ENCODE peak calls at places on chromosomes 13 and 19, in six cellular contexts. P is AG04450, W is NB4, K is fibroblast of lung, O is stomach, G is heart left ventricle. V is an unnamed sample.

GRCh38 chr13:99208185-99208584 is 7.5 kb downstream of the UBAC2 start:
- DNase-seq in P (no peak), W (no peak), K (no peak), O (no peak), G (no peak), V (no peak)

GRCh38 chr13:62302341-62302740 is 886.7 kb upstream of the PCDH20 start:
- DNase-seq in P (no peak), W (no peak), K (no peak), O (no peak), G (no peak), V (no peak)

GRCh38 chr19:11164879-11165406 is 9.4 kb upstream of the SPC24 start:
- DNase-seq in P (no peak), W (no peak), K (peak), O (peak), G (peak), V (no peak)

GRCh38 chr13:36888645-36889044 is 31.4 kb downstream of the SMAD9 start:
- DNase-seq in P (no peak), W (no peak), K (peak), O (no peak), G (no peak), V (no peak)

GRCh38 chr19:3364501-3364858 is 1.9 kb upstream of the NFIC start:
- DNase-seq in P (no peak), W (no peak), K (no peak), O (no peak), G (no peak), V (no peak)

GRCh38 chr13:65642301-65642700 is 1587.8 kb downstream of the PCDH9 start:
- DNase-seq in P (no peak), W (no peak), K (no peak), O (no peak), G (no peak), V (no peak)

GRCh38 chr19:6402058-6402457 is 9.1 kb upstream of the GTF2F1 start:
- DNase-seq in P (no peak), W (no peak), K (no peak), O (no peak), G (no peak), V (no peak)

GRCh38 chr13:76729690-76730089 is 156.5 kb downstream of the KCTD12 start:
- DNase-seq in P (no peak), W (no peak), K (no peak), O (no peak), G (no peak), V (no peak)

GRCh38 chr13:61795580-61795979 is 379.9 kb upstream of the PCDH20 start:
- DNase-seq in P (no peak), W (no peak), K (no peak), O (no peak), G (no peak), V (no peak)

GRCh38 chr13:98228661-98229349 is 51.7 kb upstream of the RNF113B start:
- DNase-seq in P (no peak), W (no peak), K (peak), O (no peak), G (no peak), V (no peak)

GRCh38 chr13:113792236-113792770 is 33.3 kb downstream of the TMEM255B start:
- DNase-seq in P (no peak), W (no peak), K (no peak), O (no peak), G (no peak), V (no peak)

GRCh38 chr19:7911509-7912143 is 3.0 kb upstream of the TGFBR3L start:
- DNase-seq in P (no peak), W (no peak), K (no peak), O (no peak), G (no peak), V (no peak)

GRCh38 chr13:49410477-49410876 is 33.4 kb downstream of the CAB39L start:
- DNase-seq in P (no peak), W (no peak), K (no peak), O (no peak), G (no peak), V (no peak)

GRCh38 chr13:49655906-49656305 is 27.6 kb downstream of the ARL11 start:
- DNase-seq in P (no peak), W (no peak), K (peak), O (no peak), G (no peak), V (no peak)

GRCh38 chr13:31781064-31781463 is 41.7 kb downstream of the RXFP2 start:
- DNase-seq in P (no peak), W (no peak), K (peak), O (no peak), G (no peak), V (no peak)

DNA sequence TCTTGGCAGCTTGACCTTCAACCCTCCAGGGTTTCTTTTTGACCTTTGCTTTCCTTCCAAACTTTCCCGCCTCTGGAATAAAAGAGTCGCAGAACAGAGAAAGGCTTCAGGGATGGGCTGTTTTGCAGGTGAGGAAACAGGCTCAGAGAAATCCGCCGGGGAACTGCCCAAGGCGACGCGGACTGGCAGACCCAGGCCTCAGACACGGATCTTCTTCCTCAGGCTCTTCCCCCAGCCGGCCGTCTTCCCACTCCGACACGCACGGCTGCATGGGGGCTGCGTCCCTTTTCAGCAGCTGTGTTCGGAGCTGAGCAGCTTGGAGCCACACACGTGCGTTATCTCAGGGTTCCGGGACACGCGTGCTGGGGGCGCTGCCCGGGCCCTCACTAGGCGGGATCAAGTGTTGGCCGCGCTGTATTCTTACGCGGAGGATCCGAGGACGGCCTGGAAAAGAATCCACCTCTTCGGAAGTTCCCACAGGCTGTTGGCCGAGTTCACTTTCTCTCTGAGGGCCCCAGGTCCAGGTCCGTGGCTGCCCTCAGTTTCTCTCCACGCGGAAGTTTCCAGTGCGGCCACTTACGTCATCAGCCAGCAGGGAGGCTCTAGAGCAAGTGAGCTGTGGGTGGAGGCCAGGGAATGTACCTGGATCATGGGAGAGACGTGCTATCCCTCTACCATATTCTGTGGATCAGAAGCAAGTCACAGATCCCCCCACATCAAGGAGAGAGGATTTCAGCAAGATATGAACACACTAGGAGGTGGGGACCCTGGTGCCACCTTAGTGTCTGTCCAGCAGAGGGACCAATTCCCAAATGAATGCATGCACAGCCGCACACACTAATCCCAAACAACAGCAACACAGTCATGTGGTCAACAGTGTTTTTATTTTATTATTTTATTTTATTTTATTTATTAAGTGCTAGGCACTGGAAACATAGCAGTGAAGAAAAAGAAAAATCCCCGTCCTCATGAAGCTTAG is 100.4 kb downstream of the ING1 start:
- DNase-seq in P (no peak), W (no peak), K (no peak), O (no peak), G (no peak), V (peak)
- TF ChIP-seq CTCF in P (no peak), W (peak), K (no peak), O (no peak), G (no peak), V (peak)

GRCh38 chr19:58555920-58556632 is 1.2 kb upstream of the CHMP2A start:
- DNase-seq in P (no peak), W (peak), K (no peak), O (no peak), G (peak), V (no peak)

GRCh38 chr19:58556633-58557252 is 1.7 kb downstream of the UBE2M start:
- DNase-seq in P (no peak), W (peak), K (no peak), O (no peak), G (no peak), V (no peak)

GRCh38 chr19:58558066-58558622 is at the start of gene UBE2M:
- DNase-seq in P (no peak), W (peak), K (peak), O (peak), G (peak), V (peak)

GRCh38 chr19:58558623-58559274 is 338 bp upstream of the UBE2M start:
- DNase-seq in P (peak), W (peak), K (peak), O (peak), G (peak), V (peak)

GRCh38 chr19:58557253-58558065 is 952 bp downstream of the UBE2M start:
- DNase-seq in P (no peak), W (peak), K (no peak), O (no peak), G (peak), V (no peak)
- H3K4me3 ChIP-seq in P (peak), W (peak), K (peak), O (peak), G (peak), V (peak)

DNA sequence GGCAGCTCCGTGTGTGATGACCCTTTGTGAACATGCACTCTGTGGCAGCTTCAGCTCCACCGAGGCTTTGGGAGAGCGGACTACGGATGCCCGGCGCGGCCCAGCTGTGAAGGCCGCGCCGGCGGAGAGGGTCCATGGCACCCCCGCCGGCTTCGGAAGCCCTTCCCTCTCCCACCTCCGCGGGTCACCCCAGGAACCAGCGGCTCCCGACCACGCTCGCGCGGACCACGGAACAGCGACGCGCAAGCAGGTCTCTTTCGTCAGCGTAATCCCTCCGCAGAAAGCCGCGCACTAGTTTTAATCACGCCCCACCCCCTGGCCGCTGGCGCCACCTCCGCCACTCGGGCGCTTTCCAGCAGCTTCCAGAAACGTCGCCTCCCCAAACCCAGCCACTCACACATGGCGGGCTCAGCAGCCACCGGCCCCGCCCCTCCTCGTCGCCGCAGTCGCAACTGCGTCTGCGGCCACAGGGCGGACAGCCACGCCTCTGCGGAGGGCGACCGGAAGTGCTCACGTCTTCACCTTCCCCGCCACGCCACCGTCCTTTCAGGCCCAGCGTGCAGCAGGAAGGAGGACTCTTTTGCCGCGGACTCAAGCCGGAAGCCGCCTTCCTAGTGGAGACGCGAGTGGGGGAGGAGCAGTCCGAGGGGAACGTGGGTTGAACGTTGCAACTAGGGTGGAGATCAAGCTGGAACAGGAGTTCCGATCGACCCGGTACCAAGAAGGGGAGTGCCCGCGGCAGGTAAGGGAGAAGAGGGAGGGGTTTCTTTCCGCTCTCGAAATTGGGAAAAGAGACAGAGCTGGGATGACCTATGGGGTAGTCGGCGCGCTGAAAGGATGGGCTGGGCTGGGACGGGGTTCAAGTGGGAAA is at the start of gene USPL1:
- DNase-seq in P (peak), W (peak), K (peak), O (peak), G (peak), V (peak)
- TF ChIP-seq CTCF in P (peak), W (no peak), K (no peak), O (no peak), G (peak), V (no peak)

DNA sequence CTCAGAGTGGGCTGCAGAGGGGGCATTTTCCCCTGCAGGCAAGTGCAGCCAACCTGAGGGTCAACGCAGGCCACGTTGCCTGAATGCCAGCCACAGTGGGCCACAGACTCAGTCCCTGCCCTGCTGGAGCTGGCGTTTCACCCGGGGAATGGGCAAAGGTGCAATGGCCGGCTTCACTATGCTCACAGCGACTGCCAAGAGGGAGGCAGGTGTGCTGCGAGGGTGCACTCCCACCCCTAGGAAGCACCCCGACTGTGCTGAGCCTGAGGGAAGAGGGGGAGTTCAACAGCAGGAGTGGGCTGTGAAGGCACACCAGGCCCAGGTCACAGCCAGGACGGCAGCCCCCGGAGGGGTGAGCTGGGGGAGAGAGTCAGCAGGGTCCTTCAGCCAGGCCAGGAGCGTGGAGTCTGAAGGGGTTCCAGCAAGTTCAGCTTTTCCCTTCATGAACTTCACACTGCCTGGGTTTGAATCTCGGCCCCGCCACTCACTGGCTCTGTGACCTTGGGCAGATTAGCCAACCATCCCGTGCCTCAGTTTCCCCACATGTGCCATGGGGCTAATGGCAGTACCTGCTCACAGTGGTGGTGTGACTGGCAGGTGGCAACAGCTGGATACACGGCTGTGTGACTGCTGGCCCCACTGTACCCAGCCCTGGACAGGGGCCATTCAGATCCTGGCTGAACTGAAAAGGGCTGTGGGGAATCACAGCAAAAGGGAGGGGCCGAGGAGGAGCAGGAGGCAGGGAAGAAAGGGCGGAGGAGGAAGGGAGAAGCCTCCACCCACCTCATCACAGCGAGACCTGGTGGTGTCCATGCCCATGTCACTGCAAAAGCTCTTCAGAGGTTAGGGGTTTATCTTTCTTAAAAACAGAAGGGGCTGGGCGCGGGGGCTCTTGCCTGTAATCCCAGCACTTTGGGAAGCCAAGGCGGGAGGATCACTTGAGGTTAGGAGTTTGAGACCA is 7.6 kb downstream of the TRAPPC6A start:
- DNase-seq in P (no peak), W (no peak), K (no peak), O (no peak), G (no peak), V (no peak)
- H3K4me3 ChIP-seq in P (no peak), W (no peak), K (no peak), O (no peak), G (no peak), V (no peak)

GRCh38 chr19:35561436-35561835 is 2.0 kb downstream of the ATP4A start:
- DNase-seq in P (no peak), W (no peak), K (no peak), O (no peak), G (no peak), V (no peak)

GRCh38 chr19:35562776-35563175 is 682 bp downstream of the ATP4A start:
- DNase-seq in P (no peak), W (no peak), K (no peak), O (no peak), G (no peak), V (no peak)

GRCh38 chr19:35563207-35563829 is at the start of gene ATP4A:
- DNase-seq in P (no peak), W (no peak), K (no peak), O (no peak), G (no peak), V (no peak)

GRCh38 chr19:35560677-35561076 is 2.8 kb downstream of the ATP4A start:
- DNase-seq in P (no peak), W (no peak), K (no peak), O (no peak), G (no peak), V (no peak)

DNA sequence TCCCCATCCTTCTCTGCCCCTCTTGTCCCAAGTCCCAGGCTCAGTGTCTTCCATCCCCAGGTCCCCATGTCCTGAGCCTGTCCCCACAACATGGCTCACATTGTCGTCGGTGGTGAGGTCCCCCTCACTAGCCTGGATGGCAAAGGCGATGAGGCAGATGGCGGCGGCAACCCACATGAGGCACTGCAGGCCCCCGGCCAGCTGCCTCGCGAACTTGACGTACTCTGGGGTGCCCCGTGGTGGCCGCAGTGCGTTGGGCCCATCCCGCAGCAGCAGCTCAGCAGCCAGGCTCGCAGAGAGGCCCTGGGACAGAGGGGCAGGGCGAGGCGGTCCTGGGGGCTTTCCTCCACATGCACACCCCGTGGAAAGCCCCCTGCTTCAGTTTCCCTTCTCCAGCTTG is 1.1 kb downstream of the ATP4A start:
- DNase-seq in P (no peak), W (no peak), K (no peak), O (no peak), G (no peak), V (no peak)
- TF ChIP-seq CTCF in P (no peak), W (no peak), K (no peak), O (no peak), G (no peak), V (no peak)

V was measured in WERI-Rb-1.